ENCODE peak calls at places on chromosomes 4 and X, in four cellular contexts. One of them, this sample, is unnamed.

GRCh38 chrX:118770133-118770760 is 42.8 kb downstream of the IL13RA1 start:
- DNase-seq in psoas muscle: no peak
- DNase-seq in cardiac fibroblast: no peak
- DNase-seq in tibial nerve: no peak
- DNase-seq in this sample: no peak

GRCh38 chrX:47573334-47574095 is 8.7 kb upstream of the TIMP1 start:
- DNase-seq in psoas muscle: no peak
- DNase-seq in cardiac fibroblast: peak
- DNase-seq in tibial nerve: peak
- DNase-seq in this sample: no peak

GRCh38 chrX:68196939-68197791 is 236.1 kb downstream of the OPHN1 start:
- DNase-seq in psoas muscle: no peak
- DNase-seq in cardiac fibroblast: peak
- DNase-seq in tibial nerve: no peak
- DNase-seq in this sample: no peak

GRCh38 chrX:32024072-32024471 is 952.2 kb upstream of the FTHL17 start:
- DNase-seq in psoas muscle: no peak
- DNase-seq in cardiac fibroblast: no peak
- DNase-seq in tibial nerve: no peak
- DNase-seq in this sample: no peak

GRCh38 chrX:107205770-107206696 is at the start of the genes DNAAF6 and NUP62CL:
- DNase-seq in psoas muscle: peak
- DNase-seq in cardiac fibroblast: peak
- DNase-seq in tibial nerve: no peak
- DNase-seq in this sample: no peak

GRCh38 chrX:34624416-34624815 is 32.7 kb downstream of the TMEM47 start:
- DNase-seq in psoas muscle: no peak
- DNase-seq in cardiac fibroblast: no peak
- DNase-seq in tibial nerve: no peak
- DNase-seq in this sample: no peak

GRCh38 chrX:22033818-22034217 is 1.7 kb downstream of the PHEX start:
- DNase-seq in psoas muscle: no peak
- DNase-seq in cardiac fibroblast: no peak
- DNase-seq in tibial nerve: no peak
- DNase-seq in this sample: no peak

GRCh38 chr4:180925800-180926199 is 1317.4 kb upstream of the TENM3 start:
- DNase-seq in psoas muscle: no peak
- DNase-seq in cardiac fibroblast: no peak
- DNase-seq in tibial nerve: no peak
- DNase-seq in this sample: no peak

GRCh38 chrX:155864655-155865054 is 16.5 kb upstream of the VAMP7 start:
- DNase-seq in psoas muscle: no peak
- DNase-seq in cardiac fibroblast: peak
- DNase-seq in tibial nerve: no peak
- DNase-seq in this sample: no peak

GRCh38 chr4:89300060-89300459 is 7.5 kb downstream of the GPRIN3 start:
- DNase-seq in psoas muscle: no peak
- DNase-seq in cardiac fibroblast: no peak
- DNase-seq in tibial nerve: no peak
- DNase-seq in this sample: no peak

GRCh38 chrX:2507904-2508630 is 7.3 kb upstream of the DHRSX start:
- DNase-seq in psoas muscle: no peak
- DNase-seq in cardiac fibroblast: no peak
- DNase-seq in tibial nerve: no peak
- DNase-seq in this sample: no peak

GRCh38 chr4:69881173-69881773 is 21.3 kb upstream of the SULT1E1 start:
- DNase-seq in psoas muscle: no peak
- DNase-seq in cardiac fibroblast: peak
- DNase-seq in tibial nerve: no peak
- DNase-seq in this sample: peak

GRCh38 chr4:74474345-74475099 is 29.6 kb downstream of the AREG start:
- DNase-seq in psoas muscle: no peak
- DNase-seq in cardiac fibroblast: peak
- DNase-seq in tibial nerve: no peak
- DNase-seq in this sample: no peak

GRCh38 chr4:8914461-8915171 is 43.0 kb upstream of the HMX1 start:
- DNase-seq in psoas muscle: peak
- DNase-seq in cardiac fibroblast: no peak
- DNase-seq in tibial nerve: no peak
- DNase-seq in this sample: no peak

DNA sequence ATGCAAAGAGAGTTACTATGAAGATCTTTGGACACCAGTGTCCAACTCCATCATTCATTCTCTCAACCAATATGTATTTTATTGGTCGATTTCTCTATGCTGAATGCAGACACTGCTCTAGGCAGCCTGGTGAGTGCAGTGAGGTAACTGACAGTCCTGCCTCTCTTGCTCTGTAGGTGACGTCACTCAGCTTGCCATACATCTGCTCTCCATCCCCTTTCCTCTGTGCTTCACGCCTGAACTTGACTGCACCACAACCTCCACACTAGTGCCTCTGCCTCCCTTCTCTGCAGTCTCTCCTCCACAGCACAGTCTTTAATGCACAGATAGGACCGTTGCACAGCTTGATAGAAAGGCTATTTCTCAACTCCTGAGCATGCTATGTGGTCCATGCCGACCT is 344.9 kb upstream of the NOCT start:
- DNase-seq in psoas muscle: no peak
- DNase-seq in cardiac fibroblast: no peak
- DNase-seq in tibial nerve: no peak
- DNase-seq in this sample: no peak
- TF ChIP-seq CTCF in psoas muscle: no peak
- TF ChIP-seq CTCF in cardiac fibroblast: no peak
- TF ChIP-seq CTCF in tibial nerve: no peak
- TF ChIP-seq CTCF in this sample: no peak

GRCh38 chr4:112516076-112516385 is at the start of gene NEUROG2:
- DNase-seq in psoas muscle: no peak
- DNase-seq in cardiac fibroblast: no peak
- DNase-seq in tibial nerve: no peak
- DNase-seq in this sample: no peak

GRCh38 chr4:112517067-112517588 is 1.1 kb upstream of the NEUROG2 start:
- DNase-seq in psoas muscle: no peak
- DNase-seq in cardiac fibroblast: no peak
- DNase-seq in tibial nerve: no peak
- DNase-seq in this sample: no peak

GRCh38 chr4:112517911-112518310 is 1.9 kb upstream of the NEUROG2 start:
- DNase-seq in psoas muscle: no peak
- DNase-seq in cardiac fibroblast: no peak
- DNase-seq in tibial nerve: no peak
- DNase-seq in this sample: no peak

GRCh38 chr4:112515278-112516075 is 503 bp downstream of the NEUROG2 start:
- DNase-seq in psoas muscle: no peak
- DNase-seq in cardiac fibroblast: peak
- DNase-seq in tibial nerve: no peak
- DNase-seq in this sample: no peak

DNA sequence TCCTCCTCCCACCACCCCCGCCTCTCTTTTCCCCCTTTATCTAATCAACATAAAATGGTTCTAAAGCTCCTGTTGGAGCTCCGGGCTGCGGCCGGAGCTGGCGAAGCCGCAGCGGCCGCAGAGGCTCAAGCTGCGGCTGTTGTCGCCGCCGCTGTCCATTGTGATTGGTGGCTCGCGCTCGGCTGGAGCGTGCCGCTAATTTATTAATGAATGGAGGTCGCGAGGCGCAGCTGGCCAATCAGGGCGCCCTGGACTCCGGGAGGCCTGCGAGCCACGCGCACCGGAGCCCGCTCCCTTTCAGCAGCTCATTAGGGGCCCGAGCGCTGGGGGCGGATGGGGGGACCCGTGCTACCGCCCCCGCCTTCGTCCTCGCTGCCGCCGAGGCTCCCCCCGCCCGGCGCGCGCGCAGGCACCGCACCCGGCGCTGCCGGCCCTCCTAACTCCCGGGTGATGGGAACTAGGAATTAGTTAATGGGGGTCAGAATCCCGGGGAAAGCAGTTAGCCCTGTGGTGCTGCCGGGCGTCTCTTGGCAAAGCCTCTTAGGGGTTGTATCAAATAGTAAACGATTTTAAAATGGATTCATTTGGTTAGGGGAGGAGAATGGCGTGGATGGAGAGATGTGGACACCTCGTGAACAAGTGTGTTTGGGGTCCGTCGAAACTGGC is 554 bp upstream of the NEUROG2 start:
- DNase-seq in psoas muscle: no peak
- DNase-seq in cardiac fibroblast: no peak
- DNase-seq in tibial nerve: no peak
- DNase-seq in this sample: no peak
- TF ChIP-seq CTCF in psoas muscle: no peak
- TF ChIP-seq CTCF in cardiac fibroblast: no peak
- TF ChIP-seq CTCF in tibial nerve: no peak
- TF ChIP-seq CTCF in this sample: no peak

GRCh38 chrX:20594985-20595384 is 328.3 kb upstream of the RPS6KA3 start:
- DNase-seq in psoas muscle: no peak
- DNase-seq in cardiac fibroblast: peak
- DNase-seq in tibial nerve: no peak
- DNase-seq in this sample: no peak
- TF ChIP-seq CTCF in psoas muscle: peak
- TF ChIP-seq CTCF in cardiac fibroblast: peak
- TF ChIP-seq CTCF in tibial nerve: no peak
- TF ChIP-seq CTCF in this sample: no peak

GRCh38 chr4:118954246-118954645 is 65.6 kb downstream of the SYNPO2 start:
- DNase-seq in psoas muscle: no peak
- DNase-seq in cardiac fibroblast: peak
- DNase-seq in tibial nerve: no peak
- DNase-seq in this sample: no peak
- TF ChIP-seq CTCF in psoas muscle: no peak
- TF ChIP-seq CTCF in cardiac fibroblast: peak
- TF ChIP-seq CTCF in tibial nerve: peak
- TF ChIP-seq CTCF in this sample: no peak

GRCh38 chr4:156475322-156475721 is 496.3 kb downstream of the PDGFC start:
- DNase-seq in psoas muscle: no peak
- DNase-seq in cardiac fibroblast: peak
- DNase-seq in tibial nerve: no peak
- DNase-seq in this sample: no peak
- TF ChIP-seq CTCF in psoas muscle: peak
- TF ChIP-seq CTCF in cardiac fibroblast: peak
- TF ChIP-seq CTCF in tibial nerve: peak
- TF ChIP-seq CTCF in this sample: no peak